ENCODE peak calls at places on chromosomes 5 and 9, in ten cellular contexts. R is T1000; Y is T-helper 17 cell; E is thoracic aorta; X is NCI-H2171; Z is lung; G is CD4-positive, alpha-beta T cell; N is PC-9; J is effector memory CD8-positive, alpha-beta T cell; A is stimulated activated CD8-positive, alpha-beta memory T cell treated with anti-CD3 and anti-CD28 coated beads, Interleukin-15, amount 100 ng/mL, for 24 hours. P is an unnamed sample.

GRCh38 chr5:145854651-145855258 is 18.1 kb downstream of the GRXCR2 start:
- DNase-seq in J (no peak), E (no peak), R (no peak), G (no peak), X (no peak), A (no peak), N (peak), Y (no peak), Z (no peak), P (peak)

GRCh38 chr5:32307769-32308194 is 5.0 kb downstream of the MTMR12 start:
- DNase-seq in Y (no peak), A (no peak), R (no peak), Z (no peak), G (no peak), X (no peak), E (no peak), J (no peak), N (no peak), P (no peak)

GRCh38 chr5:138605254-138605972 is 30.2 kb upstream of the HSPA9 start:
- DNase-seq in Z (no peak), J (no peak), N (no peak), Y (no peak), E (no peak), X (no peak), A (no peak), G (no peak), R (no peak), P (no peak)

GRCh38 chr5:74394543-74394923 is 246.0 kb downstream of the ENC1 start:
- DNase-seq in N (no peak), J (no peak), Y (no peak), X (no peak), R (no peak), A (no peak), E (no peak), G (no peak), Z (no peak), P (no peak)

GRCh38 chr9:122125158-122125890 is 32.2 kb upstream of the TTLL11 start:
- DNase-seq in A (peak), Z (peak), G (peak), Y (peak), J (peak), N (peak), X (peak), E (peak), R (peak), P (peak)

GRCh38 chr9:136634904-136635303 is 27.8 kb upstream of the EGFL7 start:
- DNase-seq in X (no peak), E (no peak), J (no peak), R (no peak), A (no peak), N (peak), G (no peak), Z (no peak), Y (no peak), P (no peak)

GRCh38 chr5:175288048-175288621 is 155.8 kb downstream of the DRD1 start:
- DNase-seq in R (no peak), X (peak), E (no peak), Y (no peak), N (peak), Z (no peak), G (no peak), A (no peak), J (no peak), P (peak)

GRCh38 chr9:84781431-84781830 is 111.9 kb downstream of the NTRK2 start:
- DNase-seq in J (no peak), N (no peak), G (no peak), Y (no peak), R (no peak), A (no peak), Z (no peak), X (no peak), E (no peak), P (no peak)

GRCh38 chr9:78115073-78115472 is 83.5 kb upstream of the GNAQ start:
- DNase-seq in Z (no peak), R (no peak), A (no peak), G (no peak), J (no peak), N (no peak), E (no peak), Y (no peak), X (no peak), P (no peak)

GRCh38 chr5:132260714-132261615 is 3.5 kb downstream of the PDLIM4 start:
- DNase-seq in R (peak), Z (no peak), G (no peak), Y (no peak), J (no peak), A (no peak), N (peak), X (no peak), E (peak), P (peak)

GRCh38 chr5:109550077-109550476 is 139.7 kb upstream of the MAN2A1 start:
- DNase-seq in Z (no peak), J (no peak), Y (no peak), A (no peak), E (no peak), G (no peak), R (no peak), X (no peak), N (no peak), P (no peak)

GRCh38 chr9:121242219-121242954 is 25.6 kb upstream of the GSN start:
- DNase-seq in X (no peak), R (no peak), Z (no peak), J (no peak), E (no peak), G (no peak), N (no peak), Y (no peak), A (no peak), P (no peak)

GRCh38 chr5:36686881-36687280 is 80.5 kb downstream of the SLC1A3 start:
- DNase-seq in Y (no peak), X (no peak), J (no peak), Z (no peak), N (no peak), A (no peak), G (no peak), R (no peak), E (no peak), P (no peak)

GRCh38 chr9:111399772-111400563 is 69.9 kb upstream of the OR2K2 start:
- DNase-seq in Y (no peak), A (no peak), X (no peak), N (peak), G (no peak), Z (no peak), R (no peak), J (no peak), E (no peak), P (peak)

GRCh38 chr9:7368410-7369292 is 430.9 kb downstream of the DMAC1 start:
- DNase-seq in Z (no peak), J (no peak), X (no peak), G (no peak), A (no peak), Y (no peak), N (no peak), R (no peak), E (no peak), P (no peak)

GRCh38 chr9:127930298-127931091 is at the start of gene PIP5KL1:
- DNase-seq in X (peak), Z (peak), G (peak), Y (peak), J (peak), R (peak), N (peak), E (no peak), A (no peak), P (peak)

GRCh38 chr9:129459550-129460322 is 161.2 kb downstream of the C9orf50 start:
- DNase-seq in Z (no peak), N (no peak), X (peak), R (no peak), E (no peak), Y (peak), A (no peak), J (no peak), G (no peak), P (no peak)

GRCh38 chr5:83474986-83475385 is 3.4 kb downstream of the VCAN start:
- DNase-seq in X (no peak), N (no peak), Y (no peak), J (no peak), R (no peak), G (no peak), A (no peak), E (no peak), Z (no peak), P (no peak)

GRCh38 chr5:128154943-128155342 is 71.4 kb downstream of the SLC12A2 start:
- DNase-seq in X (no peak), J (no peak), Y (no peak), E (no peak), N (no peak), A (no peak), G (no peak), R (no peak), Z (no peak), P (no peak)

GRCh38 chr9:110443146-110443877 is 105.6 kb upstream of the TXNDC8 start:
- DNase-seq in E (no peak), Z (no peak), J (no peak), R (no peak), N (peak), X (peak), Y (no peak), A (no peak), G (no peak), P (no peak)

GRCh38 chr9:105126233-105126632 is 118.2 kb upstream of the SLC44A1 start:
- DNase-seq in E (no peak), N (no peak), J (no peak), R (no peak), Z (no peak), Y (no peak), A (no peak), G (no peak), X (no peak), P (no peak)

GRCh38 chr9:105286098-105286497 is 41.6 kb downstream of the SLC44A1 start:
- DNase-seq in X (no peak), Z (no peak), N (no peak), J (no peak), A (no peak), R (no peak), Y (no peak), E (no peak), G (no peak), P (no peak)

GRCh38 chr9:91943876-91944470 is 6.1 kb downstream of the ROR2 start:
- DNase-seq in X (no peak), G (no peak), R (no peak), J (no peak), Y (no peak), A (no peak), E (no peak), N (no peak), Z (no peak), P (no peak)

GRCh38 chr5:128237504-128237903 is 153.9 kb downstream of the SLC12A2 start:
- DNase-seq in A (no peak), J (no peak), G (no peak), Z (no peak), R (no peak), Y (no peak), E (no peak), X (no peak), N (no peak), P (no peak)

GRCh38 chr5:92527311-92528078 is 1053.5 kb downstream of the NR2F1-AS1 start:
- DNase-seq in G (no peak), Z (no peak), A (no peak), X (no peak), J (no peak), N (no peak), Y (no peak), E (no peak), R (no peak), P (no peak)

GRCh38 chr5:81163641-81164040 is 69.5 kb upstream of the CKMT2 start:
- DNase-seq in A (no peak), G (no peak), Z (no peak), X (no peak), N (no peak), E (no peak), J (no peak), R (no peak), Y (no peak), P (no peak)

GRCh38 chr9:69168709-69169217 is 5.3 kb upstream of the TJP2 start:
- DNase-seq in E (no peak), X (no peak), N (peak), G (peak), A (peak), Z (no peak), J (peak), R (no peak), Y (no peak), P (no peak)

GRCh38 chr9:137724114-137724445 is 105.3 kb downstream of the EHMT1 start:
- DNase-seq in X (no peak), Y (no peak), A (no peak), J (no peak), E (no peak), G (no peak), R (no peak), N (no peak), Z (no peak), P (no peak)

GRCh38 chr5:172644229-172644628 is 3.2 kb downstream of the NEURL1B start:
- DNase-seq in Z (no peak), N (no peak), X (no peak), Y (no peak), G (no peak), J (no peak), R (no peak), E (no peak), A (no peak), P (no peak)